ENCODE peak calls at places on chromosome 4, in four cellular contexts. One of them, this sample, is unnamed.

GRCh38 chr4:1987721-1988326 is 20.9 kb downstream of the NELFA start:
- DNase-seq in choroid plexus epithelial cell: no peak
- DNase-seq in fibroblast of mammary gland: no peak
- DNase-seq in suprapubic skin: peak; percentile 75
- DNase-seq in this sample: no peak

GRCh38 chr4:38673109-38673978 is 9.3 kb downstream of the KLF3 start:
- DNase-seq in suprapubic skin: peak; percentile 86
- DNase-seq in fibroblast of mammary gland: peak; percentile 74
- DNase-seq in choroid plexus epithelial cell: no peak
- DNase-seq in this sample: peak; percentile 86

GRCh38 chr4:42865572-42866189 is 26.8 kb upstream of the GRXCR1 start:
- DNase-seq in fibroblast of mammary gland: peak; percentile 59
- DNase-seq in choroid plexus epithelial cell: peak; percentile 53
- DNase-seq in suprapubic skin: no peak
- DNase-seq in this sample: peak; percentile 26

GRCh38 chr4:76689079-76689817 is 208.7 kb downstream of the SOWAHB start:
- DNase-seq in fibroblast of mammary gland: no peak
- DNase-seq in suprapubic skin: no peak
- DNase-seq in choroid plexus epithelial cell: peak; percentile 20
- DNase-seq in this sample: peak; percentile 75

GRCh38 chr4:7379161-7379560 is 55.6 kb downstream of the PSAPL1 start:
- DNase-seq in choroid plexus epithelial cell: no peak
- DNase-seq in fibroblast of mammary gland: no peak
- DNase-seq in suprapubic skin: no peak
- DNase-seq in this sample: no peak

GRCh38 chr4:1050486-1051213 is 39.2 kb downstream of the FGFRL1 start:
- DNase-seq in choroid plexus epithelial cell: no peak
- DNase-seq in suprapubic skin: peak; percentile 74
- DNase-seq in fibroblast of mammary gland: no peak
- DNase-seq in this sample: no peak

GRCh38 chr4:8359193-8359592 is 81.3 kb downstream of the ACOX3 start:
- DNase-seq in fibroblast of mammary gland: no peak
- DNase-seq in choroid plexus epithelial cell: no peak
- DNase-seq in suprapubic skin: no peak
- DNase-seq in this sample: no peak

GRCh38 chr4:148341980-148342800 is 100.0 kb downstream of the NR3C2 start:
- DNase-seq in choroid plexus epithelial cell: peak; percentile 2
- DNase-seq in fibroblast of mammary gland: no peak
- DNase-seq in suprapubic skin: no peak
- DNase-seq in this sample: no peak

GRCh38 chr4:169098054-169098896 is 88.2 kb upstream of the CBR4 start:
- DNase-seq in choroid plexus epithelial cell: peak; percentile 57
- DNase-seq in suprapubic skin: no peak
- DNase-seq in fibroblast of mammary gland: no peak
- DNase-seq in this sample: no peak

GRCh38 chr4:139950568-139950967 is 203.4 kb downstream of the MAML3 start:
- DNase-seq in suprapubic skin: no peak
- DNase-seq in choroid plexus epithelial cell: peak; percentile 87
- DNase-seq in fibroblast of mammary gland: peak; percentile 35
- DNase-seq in this sample: no peak

GRCh38 chr4:173761938-173762337 is 231.9 kb upstream of the HAND2 start:
- DNase-seq in fibroblast of mammary gland: no peak
- DNase-seq in choroid plexus epithelial cell: no peak
- DNase-seq in suprapubic skin: no peak
- DNase-seq in this sample: no peak

GRCh38 chr4:84582988-84583870 is at the start of gene CDS1:
- DNase-seq in suprapubic skin: peak; percentile 80
- DNase-seq in fibroblast of mammary gland: no peak
- DNase-seq in choroid plexus epithelial cell: no peak
- DNase-seq in this sample: peak; percentile 49

GRCh38 chr4:144589512-144589911 is 56.4 kb upstream of the HHIP start:
- DNase-seq in fibroblast of mammary gland: no peak
- DNase-seq in suprapubic skin: no peak
- DNase-seq in choroid plexus epithelial cell: no peak
- DNase-seq in this sample: no peak

GRCh38 chr4:154551872-154552686 is 1.9 kb upstream of the PLRG1 start:
- DNase-seq in choroid plexus epithelial cell: peak; percentile 95
- DNase-seq in fibroblast of mammary gland: peak; percentile 85
- DNase-seq in suprapubic skin: peak; percentile 86
- DNase-seq in this sample: peak; percentile 71

GRCh38 chr4:143554728-143555597 is 41.5 kb downstream of the SMARCA5 start:
- DNase-seq in suprapubic skin: no peak
- DNase-seq in choroid plexus epithelial cell: no peak
- DNase-seq in fibroblast of mammary gland: no peak
- DNase-seq in this sample: no peak

GRCh38 chr4:118989098-118990080 is 100.7 kb downstream of the SYNPO2 start:
- DNase-seq in fibroblast of mammary gland: peak; percentile 92
- DNase-seq in suprapubic skin: no peak
- DNase-seq in choroid plexus epithelial cell: peak; percentile 50
- DNase-seq in this sample: peak; percentile 77

GRCh38 chr4:161249779-161250440 is 913.9 kb downstream of the FSTL5 start:
- DNase-seq in fibroblast of mammary gland: no peak
- DNase-seq in suprapubic skin: no peak
- DNase-seq in choroid plexus epithelial cell: no peak
- DNase-seq in this sample: no peak

GRCh38 chr4:7423801-7424552 is 10.8 kb downstream of the PSAPL1 start:
- DNase-seq in fibroblast of mammary gland: no peak
- DNase-seq in choroid plexus epithelial cell: no peak
- DNase-seq in suprapubic skin: peak; percentile 67
- DNase-seq in this sample: no peak

GRCh38 chr4:151446208-151446607 is 37.2 kb downstream of the FHIP1A start:
- DNase-seq in suprapubic skin: no peak
- DNase-seq in fibroblast of mammary gland: no peak
- DNase-seq in choroid plexus epithelial cell: no peak
- DNase-seq in this sample: no peak

GRCh38 chr4:137794779-137795178 is 262.5 kb upstream of the PCDH18 start:
- DNase-seq in suprapubic skin: no peak
- DNase-seq in choroid plexus epithelial cell: no peak
- DNase-seq in fibroblast of mammary gland: peak; percentile 34
- DNase-seq in this sample: no peak

GRCh38 chr4:1329408-1330371 is 17.3 kb upstream of the UVSSA start:
- DNase-seq in choroid plexus epithelial cell: peak; percentile 13
- DNase-seq in suprapubic skin: no peak
- DNase-seq in fibroblast of mammary gland: peak; percentile 75
- DNase-seq in this sample: peak; percentile 64

GRCh38 chr4:23232987-23233386 is 540.2 kb downstream of the GBA3 start:
- DNase-seq in fibroblast of mammary gland: peak; percentile 1
- DNase-seq in suprapubic skin: no peak
- DNase-seq in choroid plexus epithelial cell: no peak
- DNase-seq in this sample: peak; percentile 1

GRCh38 chr4:52864816-52865215 is 2.7 kb downstream of the RASL11B start:
- DNase-seq in choroid plexus epithelial cell: peak; percentile 53
- DNase-seq in suprapubic skin: no peak
- DNase-seq in fibroblast of mammary gland: no peak
- DNase-seq in this sample: no peak

GRCh38 chr4:98522603-98523395 is 135.6 kb downstream of the TSPAN5 start:
- DNase-seq in suprapubic skin: no peak
- DNase-seq in fibroblast of mammary gland: peak; percentile 90
- DNase-seq in choroid plexus epithelial cell: peak; percentile 91
- DNase-seq in this sample: peak; percentile 68

GRCh38 chr4:140640150-140640748 is 71.5 kb upstream of the UCP1 start:
- DNase-seq in fibroblast of mammary gland: no peak
- DNase-seq in suprapubic skin: no peak
- DNase-seq in choroid plexus epithelial cell: no peak
- DNase-seq in this sample: no peak

GRCh38 chr4:106320235-106320634 is 3.9 kb downstream of the AIMP1 start:
- DNase-seq in choroid plexus epithelial cell: no peak
- DNase-seq in suprapubic skin: no peak
- DNase-seq in fibroblast of mammary gland: no peak
- DNase-seq in this sample: no peak

GRCh38 chr4:86831262-86832090 is 17.7 kb downstream of the SLC10A6 start:
- DNase-seq in fibroblast of mammary gland: peak; percentile 91
- DNase-seq in choroid plexus epithelial cell: peak; percentile 94
- DNase-seq in suprapubic skin: no peak
- DNase-seq in this sample: peak; percentile 89

GRCh38 chr4:86837651-86838050 is 11.5 kb downstream of the SLC10A6 start:
- DNase-seq in fibroblast of mammary gland: no peak
- DNase-seq in suprapubic skin: no peak
- DNase-seq in choroid plexus epithelial cell: no peak
- DNase-seq in this sample: no peak

GRCh38 chr4:86835677-86836076 is 13.5 kb downstream of the SLC10A6 start:
- DNase-seq in suprapubic skin: no peak
- DNase-seq in fibroblast of mammary gland: no peak
- DNase-seq in choroid plexus epithelial cell: no peak
- DNase-seq in this sample: no peak

GRCh38 chr4:86838141-86838540 is 11.0 kb downstream of the SLC10A6 start:
- DNase-seq in choroid plexus epithelial cell: no peak
- DNase-seq in fibroblast of mammary gland: no peak
- DNase-seq in suprapubic skin: no peak
- DNase-seq in this sample: no peak

GRCh38 chr4:86834901-86835300 is 14.3 kb downstream of the SLC10A6 start:
- DNase-seq in suprapubic skin: no peak
- DNase-seq in choroid plexus epithelial cell: peak; percentile 76
- DNase-seq in fibroblast of mammary gland: peak; percentile 66
- DNase-seq in this sample: no peak
- TF ChIP-seq CTCF in suprapubic skin: no peak
- TF ChIP-seq CTCF in choroid plexus epithelial cell: no peak
- TF ChIP-seq CTCF in fibroblast of mammary gland: no peak
- TF ChIP-seq CTCF in this sample: no peak

GRCh38 chr4:107824367-107825071 is at the start of gene SGMS2:
- DNase-seq in fibroblast of mammary gland: peak; percentile 88
- DNase-seq in choroid plexus epithelial cell: peak; percentile 81
- DNase-seq in suprapubic skin: peak; percentile 95
- DNase-seq in this sample: peak; percentile 91
- TF ChIP-seq CTCF in fibroblast of mammary gland: no peak
- TF ChIP-seq CTCF in choroid plexus epithelial cell: no peak
- TF ChIP-seq CTCF in suprapubic skin: no peak
- TF ChIP-seq CTCF in this sample: no peak

DNA sequence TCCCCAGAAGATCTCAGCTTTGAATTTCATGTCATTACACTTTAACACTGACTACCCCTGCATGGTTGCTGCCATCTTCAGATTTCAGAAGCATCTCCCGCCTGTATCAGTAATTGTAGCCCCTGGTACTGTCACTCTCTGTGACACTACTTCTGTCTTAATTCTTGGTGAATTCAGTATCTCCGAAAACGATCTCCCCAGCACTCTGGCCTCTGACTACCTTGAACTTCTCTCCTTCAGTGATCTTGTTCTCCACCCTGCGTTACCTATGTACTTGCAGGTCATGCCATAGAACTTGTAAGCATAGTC is 53.8 kb upstream of the ABCG2 start:
- DNase-seq in suprapubic skin: no peak
- DNase-seq in fibroblast of mammary gland: no peak
- DNase-seq in choroid plexus epithelial cell: no peak
- DNase-seq in this sample: no peak
- TF ChIP-seq CTCF in suprapubic skin: no peak
- TF ChIP-seq CTCF in fibroblast of mammary gland: no peak
- TF ChIP-seq CTCF in choroid plexus epithelial cell: no peak
- TF ChIP-seq CTCF in this sample: peak; percentile 14

GRCh38 chr4:71732066-71732465 is 51.8 kb downstream of the GC start:
- DNase-seq in fibroblast of mammary gland: no peak
- DNase-seq in choroid plexus epithelial cell: no peak
- DNase-seq in suprapubic skin: no peak
- DNase-seq in this sample: no peak

GRCh38 chr4:71729856-71730255 is 54.0 kb downstream of the GC start:
- DNase-seq in suprapubic skin: no peak
- DNase-seq in choroid plexus epithelial cell: no peak
- DNase-seq in fibroblast of mammary gland: no peak
- DNase-seq in this sample: no peak

GRCh38 chr4:71732706-71733105 is 51.2 kb downstream of the GC start:
- DNase-seq in fibroblast of mammary gland: peak; percentile 35
- DNase-seq in suprapubic skin: no peak
- DNase-seq in choroid plexus epithelial cell: peak; percentile 55
- DNase-seq in this sample: peak; percentile 17
- TF ChIP-seq CTCF in fibroblast of mammary gland: peak; percentile 34
- TF ChIP-seq CTCF in suprapubic skin: no peak
- TF ChIP-seq CTCF in choroid plexus epithelial cell: peak; percentile 29
- TF ChIP-seq CTCF in this sample: peak; percentile 25

GRCh38 chr4:150244600-150244999 is 166.4 kb downstream of the DCLK2 start:
- DNase-seq in suprapubic skin: no peak
- DNase-seq in choroid plexus epithelial cell: peak; percentile 93
- DNase-seq in fibroblast of mammary gland: peak; percentile 60
- DNase-seq in this sample: no peak

GRCh38 chr4:150251752-150252190 is 173.5 kb downstream of the DCLK2 start:
- DNase-seq in fibroblast of mammary gland: no peak
- DNase-seq in suprapubic skin: no peak
- DNase-seq in choroid plexus epithelial cell: no peak
- DNase-seq in this sample: no peak

GRCh38 chr4:150250998-150251651 is 172.9 kb downstream of the DCLK2 start:
- DNase-seq in choroid plexus epithelial cell: no peak
- DNase-seq in fibroblast of mammary gland: no peak
- DNase-seq in suprapubic skin: no peak
- DNase-seq in this sample: peak; percentile 19

GRCh38 chr4:150250293-150250997 is 172.2 kb downstream of the DCLK2 start:
- DNase-seq in suprapubic skin: no peak
- DNase-seq in choroid plexus epithelial cell: no peak
- DNase-seq in fibroblast of mammary gland: no peak
- DNase-seq in this sample: no peak

GRCh38 chr4:150248181-150248580 is 169.9 kb downstream of the DCLK2 start:
- DNase-seq in fibroblast of mammary gland: no peak
- DNase-seq in suprapubic skin: no peak
- DNase-seq in choroid plexus epithelial cell: peak; percentile 44
- DNase-seq in this sample: peak; percentile 20
- TF ChIP-seq CTCF in fibroblast of mammary gland: no peak
- TF ChIP-seq CTCF in suprapubic skin: no peak
- TF ChIP-seq CTCF in choroid plexus epithelial cell: no peak
- TF ChIP-seq CTCF in this sample: no peak

GRCh38 chr4:110211007-110211769 is 12.8 kb upstream of the ELOVL6 start:
- DNase-seq in suprapubic skin: no peak
- DNase-seq in choroid plexus epithelial cell: peak; percentile 77
- DNase-seq in fibroblast of mammary gland: peak; percentile 66
- DNase-seq in this sample: peak; percentile 49
- TF ChIP-seq CTCF in suprapubic skin: peak; percentile 74
- TF ChIP-seq CTCF in choroid plexus epithelial cell: peak; percentile 86
- TF ChIP-seq CTCF in fibroblast of mammary gland: peak; percentile 96
- TF ChIP-seq CTCF in this sample: peak; percentile 88

This sample was measured in RWPE1.